ENCODE peak calls at places on chromosome 11, in five cellular contexts. One of them, this sample, is unnamed.

GRCh38 chr11:31050061-31050790 is 319.3 kb downstream of the DCDC1 start:
- DNase-seq in SK-N-SH: no peak
- DNase-seq in IMR-90: no peak
- DNase-seq in GM12878: no peak
- DNase-seq in K562: no peak
- DNase-seq in this sample: no peak

GRCh38 chr11:132111781-132112380 is 741.5 kb downstream of the NTM start:
- DNase-seq in IMR-90: peak; percentile 92
- DNase-seq in K562: no peak
- DNase-seq in SK-N-SH: no peak
- DNase-seq in GM12878: no peak
- DNase-seq in this sample: no peak

GRCh38 chr11:43837879-43838278 is 42.8 kb upstream of the ALKBH3 start:
- DNase-seq in SK-N-SH: no peak
- DNase-seq in GM12878: no peak
- DNase-seq in K562: no peak
- DNase-seq in IMR-90: no peak
- DNase-seq in this sample: no peak

GRCh38 chr11:34174411-34175041 is 69.1 kb downstream of the NAT10 start:
- DNase-seq in IMR-90: peak; percentile 49
- DNase-seq in SK-N-SH: peak; percentile 95
- DNase-seq in K562: peak; percentile 84
- DNase-seq in GM12878: no peak
- DNase-seq in this sample: peak; percentile 43

GRCh38 chr11:12950681-12951080 is 58.4 kb upstream of the RASSF10 start:
- DNase-seq in GM12878: no peak
- DNase-seq in IMR-90: peak; percentile 43
- DNase-seq in K562: peak; percentile 11
- DNase-seq in SK-N-SH: no peak
- DNase-seq in this sample: no peak

GRCh38 chr11:116733959-116734517 is 38.7 kb downstream of the BUD13 start:
- DNase-seq in GM12878: no peak
- DNase-seq in IMR-90: no peak
- DNase-seq in K562: no peak
- DNase-seq in SK-N-SH: no peak
- DNase-seq in this sample: no peak

GRCh38 chr11:72799441-72799840 is 5.6 kb upstream of the STARD10 start:
- DNase-seq in K562: no peak
- DNase-seq in SK-N-SH: no peak
- DNase-seq in GM12878: no peak
- DNase-seq in IMR-90: no peak
- DNase-seq in this sample: no peak

GRCh38 chr11:84069048-84069447 is 782.9 kb upstream of the CCDC90B start:
- DNase-seq in SK-N-SH: no peak
- DNase-seq in GM12878: no peak
- DNase-seq in K562: no peak
- DNase-seq in IMR-90: no peak
- DNase-seq in this sample: no peak

GRCh38 chr11:60563553-60564235 is 48.5 kb downstream of the MS4A13 start:
- DNase-seq in K562: no peak
- DNase-seq in SK-N-SH: no peak
- DNase-seq in IMR-90: no peak
- DNase-seq in GM12878: no peak
- DNase-seq in this sample: no peak

GRCh38 chr11:103729653-103730052 is 306.8 kb upstream of the DDI1 start:
- DNase-seq in SK-N-SH: no peak
- DNase-seq in IMR-90: peak; percentile 14
- DNase-seq in K562: no peak
- DNase-seq in GM12878: no peak
- DNase-seq in this sample: no peak

GRCh38 chr11:123122341-123122740 is 60.4 kb upstream of the HSPA8 start:
- DNase-seq in GM12878: no peak
- DNase-seq in SK-N-SH: peak; percentile 48
- DNase-seq in IMR-90: peak; percentile 78
- DNase-seq in K562: no peak
- DNase-seq in this sample: no peak

GRCh38 chr11:60905551-60906113 is 753 bp downstream of the PRPF19 start:
- DNase-seq in GM12878: no peak
- DNase-seq in IMR-90: peak; percentile 78
- DNase-seq in SK-N-SH: peak; percentile 60
- DNase-seq in K562: peak; percentile 58
- DNase-seq in this sample: peak; percentile 36

GRCh38 chr11:73185680-73186293 is 32.3 kb upstream of the P2RY2 start:
- DNase-seq in GM12878: no peak
- DNase-seq in IMR-90: peak; percentile 69
- DNase-seq in K562: no peak
- DNase-seq in SK-N-SH: no peak
- DNase-seq in this sample: no peak

GRCh38 chr11:16841481-16841880 is 103.0 kb downstream of the C11orf58 start:
- DNase-seq in IMR-90: no peak
- DNase-seq in GM12878: no peak
- DNase-seq in SK-N-SH: no peak
- DNase-seq in K562: no peak
- DNase-seq in this sample: no peak

GRCh38 chr11:16841984-16842383 is 103.5 kb downstream of the C11orf58 start:
- DNase-seq in K562: no peak
- DNase-seq in GM12878: no peak
- DNase-seq in IMR-90: no peak
- DNase-seq in SK-N-SH: no peak
- DNase-seq in this sample: no peak

GRCh38 chr11:16843307-16843706 is 104.9 kb downstream of the C11orf58 start:
- DNase-seq in IMR-90: no peak
- DNase-seq in K562: peak; percentile 76
- DNase-seq in SK-N-SH: peak; percentile 44
- DNase-seq in GM12878: no peak
- DNase-seq in this sample: peak; percentile 12

GRCh38 chr11:16840951-16841350 is 102.5 kb downstream of the C11orf58 start:
- DNase-seq in IMR-90: no peak
- DNase-seq in K562: no peak
- DNase-seq in SK-N-SH: no peak
- DNase-seq in GM12878: no peak
- DNase-seq in this sample: no peak

DNA sequence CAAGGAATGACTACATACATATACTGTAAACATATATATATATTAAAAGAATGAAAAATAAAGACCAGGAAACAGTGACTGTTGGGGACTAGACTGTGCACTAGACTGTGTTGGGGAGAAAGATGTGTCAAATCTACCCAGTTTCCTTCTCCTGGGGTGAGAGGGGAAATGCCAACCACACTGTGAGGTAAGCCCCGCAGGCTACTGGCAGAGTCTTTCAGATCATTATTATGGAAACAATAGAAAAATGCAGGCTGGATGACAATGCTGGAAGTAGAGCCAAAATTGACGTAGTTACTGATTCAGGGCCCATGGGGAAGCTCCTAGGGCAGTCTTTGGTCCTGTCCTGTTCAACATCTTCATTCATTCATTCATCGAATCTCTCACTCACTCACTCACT is 101.4 kb downstream of the C11orf58 start:
- DNase-seq in IMR-90: no peak
- DNase-seq in SK-N-SH: no peak
- DNase-seq in GM12878: no peak
- DNase-seq in K562: no peak
- DNase-seq in this sample: no peak
- TF ChIP-seq MXI1 in IMR-90: no peak
- TF ChIP-seq MXI1 in SK-N-SH: no peak
- TF ChIP-seq MXI1 in GM12878: no peak
- TF ChIP-seq MXI1 in K562: no peak
- TF ChIP-seq MXI1 in this sample: no peak

DNA sequence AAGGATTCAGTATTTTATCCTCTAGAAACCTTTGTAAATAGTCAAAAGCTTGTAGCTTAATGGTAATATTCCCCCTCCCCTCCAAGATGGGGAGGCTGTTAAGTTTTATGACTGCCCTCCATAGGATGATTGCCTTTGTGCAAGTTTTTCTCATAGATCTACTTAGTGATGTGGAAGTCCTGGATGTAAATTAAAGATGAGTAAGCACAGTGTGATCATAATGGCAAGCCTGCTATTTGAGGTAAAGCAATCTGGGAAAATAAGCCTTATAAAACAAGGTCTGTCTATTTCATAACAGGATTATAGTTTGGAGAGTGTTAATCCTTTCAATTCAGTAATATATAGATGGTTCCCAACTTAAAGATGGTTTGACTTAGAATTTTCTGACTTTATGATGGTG is 216.3 kb downstream of the DDX10 start:
- DNase-seq in GM12878: no peak
- DNase-seq in K562: no peak
- DNase-seq in SK-N-SH: no peak
- DNase-seq in IMR-90: peak; percentile 23
- DNase-seq in this sample: no peak
- TF ChIP-seq MXI1 in GM12878: no peak
- TF ChIP-seq MXI1 in K562: no peak
- TF ChIP-seq MXI1 in SK-N-SH: no peak
- TF ChIP-seq MXI1 in IMR-90: no peak
- TF ChIP-seq MXI1 in this sample: no peak

DNA sequence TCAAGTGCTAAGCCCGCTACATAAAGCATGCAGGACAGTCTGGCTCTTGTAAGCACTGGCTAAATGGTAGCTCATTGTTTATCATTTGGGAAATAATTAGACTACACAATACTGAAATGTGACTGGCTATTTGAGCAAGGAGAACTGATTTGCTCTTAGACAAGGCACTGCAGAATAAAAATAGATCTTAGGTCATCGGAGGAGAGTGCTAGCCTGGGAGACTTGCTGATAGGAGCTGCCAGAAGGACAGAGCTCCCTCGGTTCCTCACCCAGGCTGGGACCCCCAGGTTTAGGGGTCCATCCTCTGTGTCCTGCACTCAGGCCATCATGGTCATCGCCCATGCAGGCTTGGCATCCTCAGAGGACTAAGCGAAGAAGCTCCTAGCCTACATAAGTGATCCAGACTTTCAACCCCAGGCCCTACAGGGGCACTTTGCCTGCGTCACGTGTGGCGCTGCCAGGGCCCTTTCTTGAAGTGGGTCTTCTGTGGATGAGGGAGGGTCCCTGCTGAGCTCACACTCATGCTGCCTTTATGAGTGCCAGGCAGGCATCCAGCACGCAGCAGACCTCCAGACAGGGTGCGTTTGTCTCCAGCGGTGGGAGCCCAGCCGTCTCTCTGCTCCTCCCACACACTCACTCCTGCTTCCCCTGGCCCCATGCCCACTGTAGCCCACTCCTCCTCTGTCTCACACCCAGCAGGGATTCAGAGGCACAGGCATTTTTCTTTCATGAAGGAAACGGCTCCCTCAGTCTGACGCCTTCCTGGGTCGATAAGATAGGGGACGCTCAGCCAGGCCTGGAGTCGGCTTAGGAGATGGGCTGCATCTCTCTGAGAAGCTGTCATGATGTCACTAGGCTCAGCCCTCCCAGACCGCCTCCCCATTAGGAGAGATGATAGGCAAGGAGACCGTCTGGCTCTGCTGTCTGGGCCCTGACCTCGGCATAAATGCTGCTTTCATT is 184.1 kb upstream of the NCAM1 start:
- DNase-seq in GM12878: no peak
- DNase-seq in SK-N-SH: peak; percentile 84
- DNase-seq in IMR-90: no peak
- DNase-seq in K562: peak; percentile 21
- DNase-seq in this sample: no peak
- TF ChIP-seq MXI1 in GM12878: no peak
- TF ChIP-seq MXI1 in SK-N-SH: peak; percentile 60
- TF ChIP-seq MXI1 in IMR-90: no peak
- TF ChIP-seq MXI1 in K562: no peak
- TF ChIP-seq MXI1 in this sample: no peak

DNA sequence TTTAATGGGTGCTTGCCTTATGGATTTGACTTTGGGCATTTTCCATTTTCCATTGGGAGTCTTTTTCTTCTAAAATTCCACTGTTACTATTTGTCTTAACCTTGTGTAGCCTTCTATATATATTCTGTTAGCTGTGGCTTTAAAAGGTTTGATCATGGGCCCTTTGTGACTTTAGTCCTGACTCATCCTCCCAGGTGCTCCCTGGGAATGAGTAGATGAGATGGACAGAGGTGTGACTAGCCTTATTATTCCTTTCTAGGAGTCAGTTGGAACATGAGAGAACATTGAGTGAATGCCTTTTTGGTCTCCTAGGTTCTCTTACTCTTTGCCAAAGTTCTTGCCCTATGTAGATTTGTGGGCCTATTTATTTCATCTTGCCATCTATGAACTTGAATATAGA is 39.0 kb downstream of the DDX10 start:
- DNase-seq in K562: no peak
- DNase-seq in GM12878: no peak
- DNase-seq in IMR-90: no peak
- DNase-seq in SK-N-SH: no peak
- DNase-seq in this sample: no peak
- TF ChIP-seq MXI1 in K562: no peak
- TF ChIP-seq MXI1 in GM12878: no peak
- TF ChIP-seq MXI1 in IMR-90: no peak
- TF ChIP-seq MXI1 in SK-N-SH: no peak
- TF ChIP-seq MXI1 in this sample: no peak

DNA sequence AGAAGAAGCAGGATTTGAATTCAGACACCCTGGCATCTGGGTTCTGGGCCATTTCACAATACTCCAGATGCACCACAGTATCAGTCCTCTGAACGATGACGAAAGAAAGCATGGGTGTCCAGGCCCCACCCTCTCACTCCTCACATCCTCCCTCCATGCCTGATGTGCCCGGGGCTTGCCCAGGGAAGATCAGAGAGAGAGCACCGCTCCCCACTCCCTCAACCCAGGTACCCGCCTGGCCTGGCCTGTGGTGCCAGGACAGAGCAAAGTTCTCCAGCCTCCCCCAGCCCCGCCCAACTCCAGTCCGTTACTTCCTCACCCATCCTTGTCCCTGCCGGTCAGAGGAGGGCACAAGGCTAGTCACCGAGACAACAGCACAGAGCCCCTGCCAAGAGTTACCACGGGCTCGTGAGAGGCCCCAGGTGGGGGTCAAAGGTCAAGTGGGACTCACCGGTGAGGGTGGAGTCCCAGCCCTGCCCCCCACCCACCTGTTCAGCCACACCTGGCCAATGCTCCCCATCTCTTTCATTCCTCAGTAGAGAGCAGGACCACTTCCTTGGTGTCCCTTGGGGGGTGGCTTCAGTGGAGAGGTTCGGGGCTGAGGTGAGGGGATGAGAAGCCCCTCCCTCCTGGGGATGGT is 8.1 kb downstream of the BCL9L start:
- DNase-seq in GM12878: no peak
- DNase-seq in K562: no peak
- DNase-seq in SK-N-SH: no peak
- DNase-seq in IMR-90: peak; percentile 91
- DNase-seq in this sample: peak; percentile 74
- TF ChIP-seq MXI1 in GM12878: no peak
- TF ChIP-seq MXI1 in K562: no peak
- TF ChIP-seq MXI1 in SK-N-SH: no peak
- TF ChIP-seq MXI1 in IMR-90: peak; percentile 60
- TF ChIP-seq MXI1 in this sample: no peak

GRCh38 chr11:120747801-120748484 is 236.4 kb downstream of the GRIK4 start:
- DNase-seq in SK-N-SH: no peak
- DNase-seq in IMR-90: no peak
- DNase-seq in GM12878: no peak
- DNase-seq in K562: no peak
- DNase-seq in this sample: no peak
- TF ChIP-seq MXI1 in SK-N-SH: no peak
- TF ChIP-seq MXI1 in IMR-90: no peak
- TF ChIP-seq MXI1 in GM12878: no peak
- TF ChIP-seq MXI1 in K562: no peak
- TF ChIP-seq MXI1 in this sample: no peak